ENCODE peak calls at places on chromosomes 13 and 19, in six cellular contexts. D is heart right ventricle, G is PC-3, W is heart left ventricle, X is A673, Z is stomach. N is an unnamed sample. For H3K27me3 and H3K9me3, the result is how much of the 10 kb centered on the place peaks cover.

GRCh38 chr19:3368441-3368795 is 2.0 kb downstream of the NFIC start:
- DNase-seq in D (no peak), G (no peak), W (no peak), X (no peak), Z (no peak), N (no peak)

GRCh38 chr13:27182844-27183497 is 11.4 kb upstream of the USP12 start:
- DNase-seq in D (peak), G (peak), W (peak), X (no peak), Z (peak), N (peak)

GRCh38 chr13:113862191-113862765 is 1.6 kb downstream of the GAS6 start:
- DNase-seq in D (no peak), G (no peak), W (peak), X (no peak), Z (no peak), N (no peak)

GRCh38 chr19:39142655-39143054 is 17.1 kb downstream of the PAK4 start:
- DNase-seq in D (no peak), G (no peak), W (no peak), X (no peak), Z (no peak), N (no peak)

GRCh38 chr13:85616275-85616674 is 182.9 kb downstream of the SLITRK6 start:
- DNase-seq in D (no peak), G (peak), W (no peak), X (no peak), Z (no peak), N (no peak)

GRCh38 chr13:64051278-64051677 is 2635.6 kb upstream of the PCDH20 start:
- DNase-seq in D (no peak), G (no peak), W (no peak), X (no peak), Z (no peak), N (no peak)

GRCh38 chr19:13537454-13537853 is 31.2 kb upstream of the CACNA1A start:
- DNase-seq in D (no peak), G (no peak), W (no peak), X (peak), Z (no peak), N (peak)

GRCh38 chr19:38384209-38385027 is 3.4 kb downstream of the GGN start:
- DNase-seq in D (no peak), G (peak), W (no peak), X (no peak), Z (no peak), N (peak)

GRCh38 chr19:41377977-41378707 is 1.8 kb downstream of the TMEM91 start:
- DNase-seq in D (no peak), G (no peak), W (no peak), X (peak), Z (no peak), N (peak)

GRCh38 chr19:14561249-14561648 is 10.6 kb downstream of the NDUFB7 start:
- DNase-seq in D (no peak), G (no peak), W (no peak), X (no peak), Z (no peak), N (no peak)

GRCh38 chr19:13849991-13850909 is 26.7 kb upstream of the NANOS3 start:
- DNase-seq in D (peak), G (peak), W (peak), X (peak), Z (peak), N (peak)

GRCh38 chr13:83221813-83222241 is 660.4 kb downstream of the SLITRK1 start:
- DNase-seq in D (no peak), G (peak), W (no peak), X (no peak), Z (no peak), N (no peak)

GRCh38 chr19:18878858-18879578 is 16.9 kb downstream of the CERS1 start:
- DNase-seq in D (no peak), G (no peak), W (no peak), X (no peak), Z (no peak), N (no peak)

GRCh38 chr19:51462276-51462675 is 4.0 kb upstream of the SIGLEC8 start:
- DNase-seq in D (no peak), G (no peak), W (no peak), X (no peak), Z (peak), N (no peak)

GRCh38 chr13:79481685-79482052 is 714 bp downstream of the NDFIP2 start:
- DNase-seq in D (no peak), G (peak), W (no peak), X (no peak), Z (peak), N (no peak)

GRCh38 chr19:40744554-40745401 is 5.5 kb downstream of the ACTMAP start:
- DNase-seq in D (no peak), G (no peak), W (no peak), X (no peak), Z (no peak), N (no peak)

GRCh38 chr19:35253316-35254286 is 4.8 kb downstream of the LSR start:
- DNase-seq in D (no peak), G (no peak), W (peak), X (peak), Z (no peak), N (no peak)

GRCh38 chr19:51166846-51167490 is 24.9 kb downstream of the SIGLEC7 start:
- DNase-seq in D (no peak), G (no peak), W (no peak), X (no peak), Z (no peak), N (no peak)

GRCh38 chr13:47215741-47216140 is 318.9 kb upstream of the HTR2A start:
- DNase-seq in D (no peak), G (peak), W (no peak), X (peak), Z (no peak), N (peak)

GRCh38 chr19:42091300-42092266 is 15.6 kb downstream of the ZNF574 start:
- DNase-seq in D (no peak), G (peak), W (no peak), X (peak), Z (peak), N (peak)

GRCh38 chr19:10209305-10209704 is 14.6 kb upstream of the DNMT1 start:
- DNase-seq in D (no peak), G (peak), W (no peak), X (no peak), Z (no peak), N (no peak)

GRCh38 chr19:40806385-40807146 is 7.6 kb downstream of the EGLN2 start:
- DNase-seq in D (peak), G (no peak), W (peak), X (peak), Z (peak), N (peak)

GRCh38 chr13:62512194-62513141 is 1096.8 kb upstream of the PCDH20 start:
- DNase-seq in D (no peak), G (peak), W (peak), X (peak), Z (peak), N (peak)

GRCh38 chr13:66586489-66586888 is 643.6 kb downstream of the PCDH9 start:
- DNase-seq in D (no peak), G (no peak), W (no peak), X (no peak), Z (no peak), N (no peak)

GRCh38 chr13:46160474-46161066 is 21.4 kb downstream of the LCP1 start:
- DNase-seq in D (no peak), G (peak), W (no peak), X (peak), Z (no peak), N (peak)

GRCh38 chr19:8684001-8684902 is 14.3 kb downstream of the ACTL9 start:
- DNase-seq in D (no peak), G (no peak), W (no peak), X (no peak), Z (no peak), N (no peak)

GRCh38 chr13:32334676-32335075 is 19.4 kb downstream of the BRCA2 start:
- DNase-seq in D (no peak), G (no peak), W (no peak), X (no peak), Z (no peak), N (no peak)

GRCh38 chr13:43908156-43909126 is 28.7 kb downstream of the LACC1 start:
- DNase-seq in D (no peak), G (peak), W (no peak), X (peak), Z (no peak), N (no peak)

GRCh38 chr13:80528733-80529132 is 187.8 kb upstream of the SPRY2 start:
- DNase-seq in D (no peak), G (no peak), W (no peak), X (no peak), Z (no peak), N (no peak)

GRCh38 chr19:42140125-42140754 is 8.0 kb upstream of the POU2F2 start:
- DNase-seq in D (peak), G (peak), W (peak), X (peak), Z (peak), N (no peak)

GRCh38 chr19:22515435-22515834 is 93.3 kb upstream of the ZNF98 start:
- DNase-seq in D (no peak), G (no peak), W (no peak), X (no peak), Z (no peak), N (no peak)

GRCh38 chr19:6076675-6077463 is 33.4 kb downstream of the RFX2 start:
- DNase-seq in D (no peak), G (peak), W (no peak), X (no peak), Z (no peak), N (no peak)
- H3K27me3 ChIP-seq in D (under half), G (under half), W (under half), X (under half), Z (under half), N (under half)

DNA sequence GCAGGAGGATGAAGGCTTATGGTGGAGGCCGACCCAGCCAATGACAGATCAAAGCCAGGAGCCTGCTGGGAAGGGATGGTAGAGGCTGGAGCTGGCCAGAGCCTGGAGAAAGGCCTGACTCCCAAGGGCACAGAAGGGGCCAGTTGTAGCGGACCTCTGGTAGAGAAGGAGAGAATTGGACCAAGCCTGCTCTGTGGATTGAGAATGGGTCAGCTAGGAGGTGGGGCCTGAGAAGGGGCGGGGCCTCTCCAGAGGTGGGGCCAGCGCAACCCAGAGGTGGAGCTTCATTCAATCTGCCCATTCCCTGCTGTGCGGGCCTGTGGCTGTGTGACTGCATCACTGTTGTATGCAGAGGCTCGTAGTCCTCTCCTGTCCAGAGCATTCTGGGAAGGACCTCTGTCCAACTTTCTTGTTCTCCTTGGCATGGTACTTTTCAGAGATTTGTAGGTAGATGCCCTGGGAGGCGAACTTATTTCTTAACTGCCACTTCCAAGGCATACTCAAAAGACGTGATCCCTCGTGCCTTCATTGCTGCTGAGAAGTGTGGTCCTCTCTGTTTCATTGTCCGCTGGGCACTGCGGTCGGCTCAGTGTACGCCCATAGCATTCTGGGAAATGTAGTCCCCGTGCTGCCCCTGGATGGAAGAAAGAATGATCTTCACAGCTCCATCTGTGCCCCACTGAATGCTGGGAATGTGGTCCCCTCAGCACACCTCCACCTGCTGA is 6.7 kb downstream of the GRIN2D start:
- DNase-seq in D (peak), G (peak), W (peak), X (peak), Z (peak), N (peak)
- H3K4me3 ChIP-seq in D (no peak), G (no peak), W (peak), X (no peak), Z (peak), N (peak)

GRCh38 chr19:378706-379105 is 30.2 kb downstream of the C2CD4C start:
- DNase-seq in D (no peak), G (no peak), W (peak), X (no peak), Z (no peak), N (no peak)

GRCh38 chr19:377801-378581 is 31.0 kb downstream of the C2CD4C start:
- DNase-seq in D (no peak), G (no peak), W (peak), X (no peak), Z (no peak), N (no peak)

GRCh38 chr19:383040-383439 is 25.9 kb downstream of the C2CD4C start:
- DNase-seq in D (no peak), G (no peak), W (peak), X (no peak), Z (no peak), N (no peak)

GRCh38 chr19:376111-376470 is 31.5 kb upstream of the MIER2 start:
- DNase-seq in D (no peak), G (no peak), W (peak), X (no peak), Z (no peak), N (no peak)

GRCh38 chr19:379796-380195 is 29.2 kb downstream of the C2CD4C start:
- DNase-seq in D (no peak), G (no peak), W (peak), X (no peak), Z (no peak), N (no peak)
- H3K9me3 ChIP-seq in D (under half), G (under half), W (under half), X (under half), Z (under half), N (under half)

GRCh38 chr19:1661995-1662394 is 9.6 kb upstream of the TCF3 start:
- DNase-seq in D (no peak), G (no peak), W (no peak), X (no peak), Z (no peak), N (no peak)

GRCh38 chr19:1668339-1669123 is 16.1 kb upstream of the TCF3 start:
- DNase-seq in D (no peak), G (no peak), W (no peak), X (no peak), Z (no peak), N (peak)

GRCh38 chr19:1668048-1668338 is 15.6 kb upstream of the TCF3 start:
- DNase-seq in D (no peak), G (no peak), W (no peak), X (no peak), Z (no peak), N (no peak)

GRCh38 chr19:1665565-1666047 is 13.2 kb upstream of the TCF3 start:
- DNase-seq in D (no peak), G (no peak), W (no peak), X (no peak), Z (no peak), N (peak)

DNA sequence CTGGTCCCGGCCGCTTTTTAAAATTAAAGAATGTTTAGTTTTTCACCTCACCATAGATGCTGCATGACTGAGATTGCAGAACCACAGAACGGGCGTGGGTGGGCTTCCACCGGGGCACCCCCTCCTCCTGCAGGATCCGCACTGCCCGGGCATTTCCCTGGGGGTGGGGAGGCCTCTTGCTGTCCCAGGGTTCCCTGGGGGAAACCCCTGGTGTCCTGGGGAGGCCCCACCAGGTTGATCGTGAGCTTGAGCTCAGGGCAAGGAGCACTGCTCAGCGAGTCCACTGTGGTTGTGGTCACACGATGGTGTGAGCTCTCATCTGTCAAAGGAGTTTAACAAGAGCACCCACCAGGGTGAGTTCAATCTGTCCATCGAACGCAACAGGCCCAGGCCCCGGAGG is 11.4 kb upstream of the TCF3 start:
- DNase-seq in D (no peak), G (no peak), W (no peak), X (no peak), Z (no peak), N (no peak)
- H3K27me3 ChIP-seq in D (under half), G (under half), W (under half), X (under half), Z (half or more), N (under half)

N was measured in BE2C.